ENCODE peak calls at places on chromosomes 2 and 18, in four cellular contexts. One of them, this sample, is unnamed.

GRCh38 chr2:9189901-9190300 is 16.7 kb upstream of the ASAP2 start:
- DNase-seq in fibroblast of villous mesenchyme: no peak
- DNase-seq in NCI-H2081: no peak
- DNase-seq in T-helper 2 cell: no peak
- DNase-seq in this sample: no peak

GRCh38 chr18:7754725-7755181 is 187.6 kb downstream of the PTPRM start:
- DNase-seq in fibroblast of villous mesenchyme: no peak
- DNase-seq in NCI-H2081: no peak
- DNase-seq in T-helper 2 cell: no peak
- DNase-seq in this sample: no peak

GRCh38 chr2:138356178-138356577 is 145.4 kb upstream of the SPOPL start:
- DNase-seq in fibroblast of villous mesenchyme: peak; percentile 72
- DNase-seq in NCI-H2081: no peak
- DNase-seq in T-helper 2 cell: no peak
- DNase-seq in this sample: no peak

GRCh38 chr2:60830991-60831390 is 50.4 kb upstream of the REL start:
- DNase-seq in fibroblast of villous mesenchyme: no peak
- DNase-seq in NCI-H2081: no peak
- DNase-seq in T-helper 2 cell: no peak
- DNase-seq in this sample: no peak

GRCh38 chr2:45889053-45889452 is 237.6 kb downstream of the PRKCE start:
- DNase-seq in fibroblast of villous mesenchyme: peak; percentile 69
- DNase-seq in NCI-H2081: no peak
- DNase-seq in T-helper 2 cell: peak; percentile 66
- DNase-seq in this sample: no peak

GRCh38 chr2:2362181-2362580 is 31.1 kb upstream of the MYT1L start:
- DNase-seq in fibroblast of villous mesenchyme: no peak
- DNase-seq in NCI-H2081: no peak
- DNase-seq in T-helper 2 cell: no peak
- DNase-seq in this sample: no peak

GRCh38 chr2:240567872-240568677 is at the start of gene RNPEPL1:
- DNase-seq in fibroblast of villous mesenchyme: no peak
- DNase-seq in NCI-H2081: peak; percentile 64
- DNase-seq in T-helper 2 cell: peak; percentile 72
- DNase-seq in this sample: no peak

GRCh38 chr18:45755936-45756335 is 32.0 kb downstream of the SLC14A1 start:
- DNase-seq in fibroblast of villous mesenchyme: peak; percentile 12
- DNase-seq in NCI-H2081: peak; percentile 37
- DNase-seq in T-helper 2 cell: no peak
- DNase-seq in this sample: no peak

GRCh38 chr2:127910415-127910814 is 24.7 kb upstream of the AMMECR1L start:
- DNase-seq in fibroblast of villous mesenchyme: no peak
- DNase-seq in NCI-H2081: no peak
- DNase-seq in T-helper 2 cell: no peak
- DNase-seq in this sample: no peak

GRCh38 chr2:241815477-241816430 is 6.8 kb downstream of the NEU4 start:
- DNase-seq in fibroblast of villous mesenchyme: no peak
- DNase-seq in NCI-H2081: no peak
- DNase-seq in T-helper 2 cell: no peak
- DNase-seq in this sample: no peak

GRCh38 chr2:152134488-152135280 is 35.8 kb upstream of the CACNB4 start:
- DNase-seq in fibroblast of villous mesenchyme: peak; percentile 74
- DNase-seq in NCI-H2081: no peak
- DNase-seq in T-helper 2 cell: peak; percentile 84
- DNase-seq in this sample: no peak

GRCh38 chr2:19171409-19171808 is 187.0 kb downstream of the OSR1 start:
- DNase-seq in fibroblast of villous mesenchyme: no peak
- DNase-seq in NCI-H2081: no peak
- DNase-seq in T-helper 2 cell: no peak
- DNase-seq in this sample: no peak

GRCh38 chr2:170212625-170213280 is 34.8 kb downstream of the MYO3B start:
- DNase-seq in fibroblast of villous mesenchyme: no peak
- DNase-seq in NCI-H2081: no peak
- DNase-seq in T-helper 2 cell: no peak
- DNase-seq in this sample: no peak

GRCh38 chr18:32258558-32259204 is 68.8 kb downstream of the MEP1B start:
- DNase-seq in fibroblast of villous mesenchyme: no peak
- DNase-seq in NCI-H2081: no peak
- DNase-seq in T-helper 2 cell: no peak
- DNase-seq in this sample: no peak

GRCh38 chr2:180508451-180508850 is 472.0 kb upstream of the UBE2E3 start:
- DNase-seq in fibroblast of villous mesenchyme: no peak
- DNase-seq in NCI-H2081: no peak
- DNase-seq in T-helper 2 cell: no peak
- DNase-seq in this sample: no peak

GRCh38 chr2:200797242-200797770 is 14.4 kb upstream of the BZW1 start:
- DNase-seq in fibroblast of villous mesenchyme: peak; percentile 80
- DNase-seq in NCI-H2081: no peak
- DNase-seq in T-helper 2 cell: no peak
- DNase-seq in this sample: no peak

GRCh38 chr2:225002656-225003045 is 39.6 kb downstream of the DOCK10 start:
- DNase-seq in fibroblast of villous mesenchyme: no peak
- DNase-seq in NCI-H2081: peak; percentile 36
- DNase-seq in T-helper 2 cell: peak; percentile 73
- DNase-seq in this sample: no peak

GRCh38 chr2:189719531-189719930 is 43.1 kb downstream of the OSGEPL1 start:
- DNase-seq in fibroblast of villous mesenchyme: no peak
- DNase-seq in NCI-H2081: no peak
- DNase-seq in T-helper 2 cell: no peak
- DNase-seq in this sample: no peak

GRCh38 chr18:58359226-58360019 is 269.5 kb downstream of the ALPK2 start:
- DNase-seq in fibroblast of villous mesenchyme: peak; percentile 29
- DNase-seq in NCI-H2081: no peak
- DNase-seq in T-helper 2 cell: no peak
- DNase-seq in this sample: no peak

GRCh38 chr2:223052710-223053261 is 796 bp downstream of the KCNE4 start:
- DNase-seq in fibroblast of villous mesenchyme: peak; percentile 29
- DNase-seq in NCI-H2081: no peak
- DNase-seq in T-helper 2 cell: no peak
- DNase-seq in this sample: no peak

GRCh38 chr18:79684787-79685186 is 5.2 kb downstream of the CTDP1 start:
- DNase-seq in fibroblast of villous mesenchyme: no peak
- DNase-seq in NCI-H2081: no peak
- DNase-seq in T-helper 2 cell: no peak
- DNase-seq in this sample: no peak